ENCODE peak calls at places on chromosome 9, in five cellular contexts. One of them, this sample, is unnamed.

GRCh38 chr9:114434878-114435311 is 47.1 kb upstream of the AKNA start:
- DNase-seq in MCF 10A: peak; percentile 61
- DNase-seq in tibial artery: no peak
- DNase-seq in natural killer cell treated with Interleukin-12 subunit alpha and Interleukin-12 subunit beta and Interleukin-15 and Interleukin-18, amount 100 ng/mL, for 72 hours: no peak
- DNase-seq in G401: peak; percentile 74
- DNase-seq in this sample: no peak

GRCh38 chr9:96009690-96010477 is 134.4 kb downstream of the ERCC6L2 start:
- DNase-seq in natural killer cell treated with Interleukin-12 subunit alpha and Interleukin-12 subunit beta and Interleukin-15 and Interleukin-18, amount 100 ng/mL, for 72 hours: peak; percentile 78
- DNase-seq in G401: no peak
- DNase-seq in MCF 10A: no peak
- DNase-seq in tibial artery: no peak
- DNase-seq in this sample: no peak

GRCh38 chr9:82223442-82223841 is 234.9 kb downstream of the SPATA31D1 start:
- DNase-seq in natural killer cell treated with Interleukin-12 subunit alpha and Interleukin-12 subunit beta and Interleukin-15 and Interleukin-18, amount 100 ng/mL, for 72 hours: no peak
- DNase-seq in tibial artery: no peak
- DNase-seq in MCF 10A: no peak
- DNase-seq in G401: no peak
- DNase-seq in this sample: no peak

GRCh38 chr9:135823036-135823435 is 84.3 kb downstream of the CAMSAP1 start:
- DNase-seq in tibial artery: no peak
- DNase-seq in G401: no peak
- DNase-seq in natural killer cell treated with Interleukin-12 subunit alpha and Interleukin-12 subunit beta and Interleukin-15 and Interleukin-18, amount 100 ng/mL, for 72 hours: no peak
- DNase-seq in MCF 10A: no peak
- DNase-seq in this sample: no peak

GRCh38 chr9:69121155-69122085 is 52.7 kb upstream of the TJP2 start:
- DNase-seq in G401: peak; percentile 14
- DNase-seq in tibial artery: peak; percentile 43
- DNase-seq in MCF 10A: peak; percentile 46
- DNase-seq in natural killer cell treated with Interleukin-12 subunit alpha and Interleukin-12 subunit beta and Interleukin-15 and Interleukin-18, amount 100 ng/mL, for 72 hours: no peak
- DNase-seq in this sample: peak; percentile 66

GRCh38 chr9:69180670-69181069 is 6.6 kb downstream of the TJP2 start:
- DNase-seq in tibial artery: peak; percentile 64
- DNase-seq in G401: no peak
- DNase-seq in MCF 10A: peak; percentile 95
- DNase-seq in natural killer cell treated with Interleukin-12 subunit alpha and Interleukin-12 subunit beta and Interleukin-15 and Interleukin-18, amount 100 ng/mL, for 72 hours: no peak
- DNase-seq in this sample: peak; percentile 54

GRCh38 chr9:88775037-88775471 is 216.2 kb upstream of the S1PR3 start:
- DNase-seq in MCF 10A: peak; percentile 91
- DNase-seq in G401: no peak
- DNase-seq in natural killer cell treated with Interleukin-12 subunit alpha and Interleukin-12 subunit beta and Interleukin-15 and Interleukin-18, amount 100 ng/mL, for 72 hours: no peak
- DNase-seq in tibial artery: peak; percentile 70
- DNase-seq in this sample: peak; percentile 44

GRCh38 chr9:94862242-94862610 is 135.7 kb downstream of the AOPEP start:
- DNase-seq in G401: no peak
- DNase-seq in natural killer cell treated with Interleukin-12 subunit alpha and Interleukin-12 subunit beta and Interleukin-15 and Interleukin-18, amount 100 ng/mL, for 72 hours: no peak
- DNase-seq in MCF 10A: no peak
- DNase-seq in tibial artery: no peak
- DNase-seq in this sample: no peak

GRCh38 chr9:75457474-75458011 is 369.2 kb downstream of the OSTF1 start:
- DNase-seq in G401: no peak
- DNase-seq in MCF 10A: no peak
- DNase-seq in tibial artery: no peak
- DNase-seq in natural killer cell treated with Interleukin-12 subunit alpha and Interleukin-12 subunit beta and Interleukin-15 and Interleukin-18, amount 100 ng/mL, for 72 hours: no peak
- DNase-seq in this sample: no peak

GRCh38 chr9:137672907-137673791 is 54.3 kb downstream of the EHMT1 start:
- DNase-seq in MCF 10A: peak; percentile 68
- DNase-seq in tibial artery: peak; percentile 50
- DNase-seq in G401: peak; percentile 85
- DNase-seq in natural killer cell treated with Interleukin-12 subunit alpha and Interleukin-12 subunit beta and Interleukin-15 and Interleukin-18, amount 100 ng/mL, for 72 hours: no peak
- DNase-seq in this sample: peak; percentile 53

GRCh38 chr9:120593250-120593954 is 13.4 kb upstream of the CDK5RAP2 start:
- DNase-seq in G401: no peak
- DNase-seq in MCF 10A: no peak
- DNase-seq in tibial artery: no peak
- DNase-seq in natural killer cell treated with Interleukin-12 subunit alpha and Interleukin-12 subunit beta and Interleukin-15 and Interleukin-18, amount 100 ng/mL, for 72 hours: no peak
- DNase-seq in this sample: no peak

GRCh38 chr9:99796231-99796630 is 25.5 kb upstream of the NR4A3 start:
- DNase-seq in natural killer cell treated with Interleukin-12 subunit alpha and Interleukin-12 subunit beta and Interleukin-15 and Interleukin-18, amount 100 ng/mL, for 72 hours: no peak
- DNase-seq in MCF 10A: no peak
- DNase-seq in tibial artery: no peak
- DNase-seq in G401: no peak
- DNase-seq in this sample: no peak

GRCh38 chr9:95132406-95133350 is 184.8 kb downstream of the FANCC start:
- DNase-seq in tibial artery: no peak
- DNase-seq in MCF 10A: no peak
- DNase-seq in G401: no peak
- DNase-seq in natural killer cell treated with Interleukin-12 subunit alpha and Interleukin-12 subunit beta and Interleukin-15 and Interleukin-18, amount 100 ng/mL, for 72 hours: no peak
- DNase-seq in this sample: no peak

GRCh38 chr9:21803674-21804048 is 1.2 kb downstream of the MTAP start:
- DNase-seq in MCF 10A: no peak
- DNase-seq in tibial artery: no peak
- DNase-seq in natural killer cell treated with Interleukin-12 subunit alpha and Interleukin-12 subunit beta and Interleukin-15 and Interleukin-18, amount 100 ng/mL, for 72 hours: no peak
- DNase-seq in G401: peak; percentile 19
- DNase-seq in this sample: no peak

GRCh38 chr9:84975926-84976325 is 306.4 kb downstream of the NTRK2 start:
- DNase-seq in MCF 10A: peak; percentile 59
- DNase-seq in G401: no peak
- DNase-seq in natural killer cell treated with Interleukin-12 subunit alpha and Interleukin-12 subunit beta and Interleukin-15 and Interleukin-18, amount 100 ng/mL, for 72 hours: no peak
- DNase-seq in tibial artery: no peak
- DNase-seq in this sample: no peak

GRCh38 chr9:136648746-136649145 is 14.0 kb upstream of the EGFL7 start:
- DNase-seq in natural killer cell treated with Interleukin-12 subunit alpha and Interleukin-12 subunit beta and Interleukin-15 and Interleukin-18, amount 100 ng/mL, for 72 hours: no peak
- DNase-seq in tibial artery: peak; percentile 59
- DNase-seq in MCF 10A: no peak
- DNase-seq in G401: no peak
- DNase-seq in this sample: no peak

GRCh38 chr9:37281541-37281940 is 141.0 kb upstream of the GRHPR start:
- DNase-seq in G401: no peak
- DNase-seq in tibial artery: no peak
- DNase-seq in natural killer cell treated with Interleukin-12 subunit alpha and Interleukin-12 subunit beta and Interleukin-15 and Interleukin-18, amount 100 ng/mL, for 72 hours: no peak
- DNase-seq in MCF 10A: no peak
- DNase-seq in this sample: no peak